ENCODE peak calls at places on chromosome 1, in seven cellular contexts. A, C, N, H, W, J and K are unnamed samples.

GRCh38 chr1:94422115-94422820 is 4.1 kb downstream of the ABCD3 start:
- DNase-seq in N (no peak), J (no peak), C (no peak), H (no peak), W (no peak), A (no peak), K (no peak)

GRCh38 chr1:180228648-180229482 is 1.2 kb upstream of the LHX4 start:
- DNase-seq in N (no peak), C (no peak), H (no peak), A (no peak), W (no peak), J (no peak), K (peak; percentile 39)

GRCh38 chr1:180953791-180954721 is 41.4 kb downstream of the KIAA1614 start:
- DNase-seq in C (peak; percentile 64), H (peak; percentile 8), A (peak; percentile 66), N (peak; percentile 65), W (peak; percentile 65), J (peak; percentile 47), K (no peak)

GRCh38 chr1:210558302-210558701 is 229.6 kb downstream of the HHAT start:
- DNase-seq in W (peak; percentile 64), N (no peak), J (no peak), C (no peak), A (peak; percentile 82), H (no peak), K (no peak)

GRCh38 chr1:20834192-20834591 is 47.1 kb upstream of the HP1BP3 start:
- DNase-seq in W (no peak), C (no peak), H (no peak), J (no peak), N (no peak), A (no peak), K (no peak)

GRCh38 chr1:3133671-3134070 is 64.7 kb downstream of the PRDM16 start:
- DNase-seq in H (no peak), J (no peak), N (no peak), W (no peak), C (no peak), A (peak; percentile 78), K (no peak)

GRCh38 chr1:6121651-6122370 is 58.3 kb downstream of the CHD5 start:
- DNase-seq in J (no peak), N (no peak), C (no peak), H (no peak), A (no peak), W (no peak), K (no peak)

GRCh38 chr1:234840253-234840652 is 230.3 kb upstream of the IRF2BP2 start:
- DNase-seq in W (no peak), N (no peak), A (no peak), J (no peak), C (no peak), H (no peak), K (no peak)

GRCh38 chr1:190129367-190129766 is 348.3 kb downstream of the BRINP3 start:
- DNase-seq in H (no peak), N (no peak), C (no peak), A (no peak), J (no peak), W (no peak), K (peak; percentile 45)